ENCODE peak calls at places on chromosomes 11 and 22, in seven cellular contexts. J, L, X, K, H, M and A are unnamed samples.

GRCh38 chr11:24855951-24856350 is 359.1 kb downstream of the LUZP2 start:
- DNase-seq in K (no peak), X (no peak), H (no peak), J (no peak), M (no peak), L (no peak), A (no peak)

GRCh38 chr11:95283653-95284052 is 52.7 kb upstream of the SESN3 start:
- DNase-seq in L (no peak), K (no peak), M (no peak), J (no peak), H (no peak), X (peak; percentile 44), A (no peak)

GRCh38 chr11:30919389-30920172 is 333.4 kb upstream of the MPPED2 start:
- DNase-seq in J (no peak), X (peak; percentile 9), M (no peak), L (no peak), H (no peak), K (no peak), A (no peak)

GRCh38 chr11:93025558-93026255 is 56.3 kb downstream of the MTNR1B start:
- DNase-seq in H (no peak), M (no peak), J (no peak), K (no peak), L (no peak), X (no peak), A (no peak)

GRCh38 chr11:60164550-60165075 is 18.3 kb downstream of the MS4A6A start:
- DNase-seq in H (no peak), M (no peak), X (no peak), K (no peak), L (no peak), J (no peak), A (no peak)

GRCh38 chr11:45104006-45104789 is 42.2 kb upstream of the PRDM11 start:
- DNase-seq in X (no peak), K (no peak), J (no peak), M (no peak), L (no peak), H (no peak), A (no peak)

GRCh38 chr11:6736495-6737121 is 35.2 kb downstream of the OR2AG2 start:
- DNase-seq in X (no peak), H (no peak), L (no peak), M (no peak), K (no peak), J (no peak), A (no peak)

GRCh38 chr11:92552942-92553341 is 328.3 kb downstream of the FAT3 start:
- DNase-seq in K (no peak), J (no peak), X (no peak), H (no peak), M (no peak), L (peak; percentile 66), A (no peak)

GRCh38 chr11:44079376-44079775 is 13.3 kb downstream of the ACCS start:
- DNase-seq in K (no peak), M (no peak), L (no peak), X (no peak), H (no peak), J (no peak), A (no peak)

GRCh38 chr11:96015911-96016565 is 92.1 kb upstream of the MTMR2 start:
- DNase-seq in K (no peak), J (no peak), X (no peak), H (no peak), M (no peak), L (no peak), A (no peak)

GRCh38 chr11:111960916-111961315 is 23.8 kb downstream of the DIXDC1 start:
- DNase-seq in H (no peak), L (no peak), M (no peak), J (no peak), X (no peak), K (peak; percentile 87), A (peak; percentile 58)

GRCh38 chr11:35914824-35915223 is 29.0 kb upstream of the LDLRAD3 start:
- DNase-seq in K (no peak), L (no peak), J (no peak), H (no peak), M (no peak), X (peak; percentile 38), A (no peak)

GRCh38 chr11:121318848-121319834 is 26.6 kb downstream of the SC5D start:
- DNase-seq in J (peak; percentile 22), L (peak; percentile 72), M (no peak), H (no peak), X (peak; percentile 60), K (no peak), A (peak; percentile 55)

DNA sequence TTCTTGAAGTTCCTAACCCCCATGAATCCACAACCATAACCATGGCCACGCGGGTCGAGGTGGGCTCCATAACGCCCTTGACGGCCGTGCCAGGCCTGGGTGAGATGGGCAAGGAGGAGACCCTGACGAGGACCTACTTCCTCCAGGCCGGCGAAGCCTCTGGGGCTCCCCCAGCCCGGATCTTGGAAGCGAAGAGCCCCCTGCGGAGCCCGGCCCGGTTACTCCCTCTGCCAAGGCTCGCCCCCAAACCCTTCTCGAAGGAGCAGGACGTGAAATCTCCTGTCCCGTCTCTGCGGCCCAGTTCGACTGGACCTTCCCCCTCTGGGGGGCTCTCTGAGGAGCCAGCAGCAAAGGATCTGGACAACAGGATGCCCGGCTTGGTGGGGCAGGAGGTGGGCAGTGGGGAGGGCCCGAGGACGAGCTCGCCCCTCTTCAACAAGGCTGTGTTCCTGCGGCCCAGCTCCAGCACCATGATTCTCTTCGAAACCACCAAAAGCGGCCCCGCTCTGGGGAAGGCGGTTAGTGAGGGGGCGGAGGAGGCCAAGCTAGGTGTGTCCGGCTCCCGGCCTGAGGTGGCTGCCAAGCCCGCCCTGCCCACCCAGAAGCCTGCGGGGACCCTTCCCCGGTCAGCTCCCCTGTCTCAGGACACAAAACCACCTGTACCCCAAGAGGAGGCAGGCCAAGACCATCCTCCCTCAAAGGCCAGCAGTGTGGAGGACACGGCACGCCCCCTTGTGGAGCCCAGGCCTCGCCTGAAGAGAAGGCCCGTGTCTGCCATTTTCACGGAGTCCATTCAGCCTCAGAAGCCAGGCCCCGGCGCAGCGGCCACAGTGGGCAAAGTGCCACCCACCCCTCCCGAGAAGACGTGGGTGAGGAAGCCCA is 75.7 kb downstream of the KIAA1671 start:
- DNase-seq in K (no peak), H (no peak), L (peak; percentile 70), M (peak; percentile 29), X (peak; percentile 55), J (no peak), A (no peak)
- H3K9me3 ChIP-seq in K (no peaks in the 10 kb centered on the region), H (no peaks in the 10 kb centered on the region), L (no peaks in the 10 kb centered on the region), M (no peaks in the 10 kb centered on the region), X (no peaks in the 10 kb centered on the region), J (no peaks in the 10 kb centered on the region), A (no peaks in the 10 kb centered on the region)

GRCh38 chr11:1761110-1761856 is 2.4 kb downstream of the CTSD start:
- DNase-seq in K (no peak), X (no peak), H (no peak), L (no peak), M (no peak), J (no peak), A (no peak)

GRCh38 chr11:1761857-1762536 is 1.7 kb downstream of the CTSD start:
- DNase-seq in K (no peak), H (no peak), X (no peak), J (no peak), L (no peak), M (no peak), A (no peak)

GRCh38 chr11:1759151-1759850 is 4.4 kb downstream of the CTSD start:
- DNase-seq in M (no peak), X (no peak), H (no peak), J (no peak), L (no peak), K (no peak), A (no peak)

GRCh38 chr11:1759851-1760220 is 3.9 kb downstream of the CTSD start:
- DNase-seq in H (no peak), J (no peak), M (no peak), K (no peak), L (no peak), X (no peak), A (peak; percentile 29)

DNA sequence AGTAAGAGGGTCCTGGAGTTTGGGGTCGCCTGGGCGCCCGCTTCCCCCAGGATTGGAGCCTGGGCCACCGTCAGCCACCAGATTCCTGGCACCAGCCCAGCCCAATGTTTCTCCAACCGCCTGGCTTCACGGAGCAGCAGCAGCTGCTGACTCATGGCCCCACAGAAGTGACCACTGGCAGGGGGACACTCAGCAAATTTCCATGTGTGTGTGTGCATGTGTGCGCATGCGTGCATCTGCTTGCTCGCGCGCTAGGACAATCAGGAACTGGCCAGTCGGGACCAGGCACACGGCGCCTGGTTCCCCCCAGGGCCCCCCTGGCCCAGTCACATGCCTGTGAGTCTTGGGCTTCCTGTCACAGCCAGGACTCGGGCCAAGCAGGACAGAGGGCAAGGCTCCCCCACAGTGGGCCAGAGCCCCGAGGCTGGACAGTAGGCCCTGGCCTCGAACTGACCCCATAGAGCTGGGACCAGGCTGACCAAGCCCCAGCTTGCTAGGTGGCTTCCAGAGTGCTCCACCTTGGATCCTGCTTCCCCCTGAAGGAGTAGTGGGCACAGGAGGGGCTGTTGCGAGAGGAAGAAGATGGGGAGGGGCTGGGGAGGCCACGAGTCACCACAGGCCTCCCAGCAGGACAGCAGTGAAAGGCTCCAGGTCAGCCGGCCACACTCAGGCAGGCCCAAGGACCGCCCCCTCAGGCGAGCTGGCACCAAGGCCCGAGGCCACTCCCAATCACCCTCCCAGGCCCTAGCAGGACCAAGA is 3.2 kb downstream of the CTSD start:
- DNase-seq in H (peak; percentile 60), M (peak; percentile 66), K (peak; percentile 70), J (no peak), X (peak; percentile 94), L (no peak), A (peak; percentile 20)
- H3K27ac ChIP-seq in H (peak overlapping the region; percentile 93), M (peak overlapping the region; percentile 99), K (peak overlapping the region; percentile 50), J (peak overlapping the region; percentile 98), X (peak overlapping the region; percentile 30), L (no peak overlapping the region), A (no peak overlapping the region)

DNA sequence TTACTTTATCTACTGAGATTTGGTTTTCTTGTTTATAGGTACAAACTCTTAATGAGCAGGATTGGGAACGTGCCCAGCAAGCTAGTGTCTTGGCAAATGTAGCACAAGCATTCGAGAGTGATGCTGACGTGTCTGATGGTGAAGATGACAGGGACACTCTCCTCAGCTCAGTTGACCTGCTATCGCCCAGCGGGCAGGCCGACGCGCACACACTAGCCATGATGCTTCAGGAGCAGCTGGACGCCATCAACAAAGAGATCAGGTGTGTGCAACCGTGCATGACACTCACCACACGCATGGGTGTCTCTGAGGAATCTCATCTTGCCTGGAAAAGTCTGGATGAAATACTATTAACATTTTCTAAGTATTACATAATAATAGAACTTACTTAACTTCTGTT is 54.7 kb upstream of the CTTN start:
- DNase-seq in L (no peak), X (no peak), J (no peak), H (no peak), K (no peak), M (no peak), A (no peak)
- H3K36me3 ChIP-seq in L (peaks cover 4% of the 10 kb centered on the region), X (peaks cover 60% of the 10 kb centered on the region), J (no peaks in the 10 kb centered on the region), H (peaks cover 30% of the 10 kb centered on the region), K (peaks cover 15% of the 10 kb centered on the region), M (peaks cover 32% of the 10 kb centered on the region), A (peaks cover 18% of the 10 kb centered on the region)

DNA sequence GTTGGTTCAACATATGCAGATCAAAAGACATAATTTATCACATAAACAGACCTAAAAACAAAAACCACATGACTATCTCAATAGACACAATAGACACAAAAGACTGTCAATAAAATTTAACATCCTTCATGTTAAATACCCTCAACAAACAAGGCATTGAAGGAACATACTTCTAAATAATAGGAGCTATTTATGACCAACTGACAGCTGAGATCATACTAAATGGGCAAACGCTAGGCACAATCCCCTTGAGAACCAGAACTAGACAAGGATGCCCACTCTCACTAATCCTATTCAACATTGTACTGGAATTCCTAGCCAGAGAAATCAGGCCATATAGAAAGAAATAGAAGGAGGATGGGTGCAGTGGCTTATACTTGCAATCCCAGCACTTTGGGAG is 50.3 kb upstream of the GLYAT start:
- DNase-seq in X (no peak), J (no peak), L (no peak), M (no peak), K (no peak), H (no peak), A (no peak)
- H3K9me3 ChIP-seq in X (no peaks in the 10 kb centered on the region), J (no peaks in the 10 kb centered on the region), L (no peaks in the 10 kb centered on the region), M (no peaks in the 10 kb centered on the region), K (peaks cover 4% of the 10 kb centered on the region), H (no peaks in the 10 kb centered on the region), A (no peaks in the 10 kb centered on the region)

GRCh38 chr11:61297341-61297740 is 2.2 kb upstream of the VWCE start:
- DNase-seq in H (no peak), L (no peak), J (no peak), K (no peak), X (peak; percentile 9), M (no peak), A (no peak)
- H3K27ac ChIP-seq in H (no peak overlapping the region), L (no peak overlapping the region), J (no peak overlapping the region), K (no peak overlapping the region), X (peak overlapping the region; percentile 83), M (peak overlapping the region; percentile 56), A (no peak overlapping the region)